ENCODE peak calls at places on chromosomes 2 and 18, in eight cellular contexts. One of them, this sample, is unnamed.

GRCh38 chr2:120767486-120768005 is 31.9 kb downstream of the GLI2 start:
- DNase-seq in NCI-H2029 treated with DMSO at 0.1 percent for 48 hours: no peak
- DNase-seq in bronchial epithelial cell: no peak
- DNase-seq in 8988T: no peak
- DNase-seq in T-helper 2 cell treated with Interferon-gamma antibody and Interleukin-4, amounts not matched to agents 5 μg/mL and 100 μg/mL, for 36 hours: no peak
- DNase-seq in tibial nerve: no peak
- DNase-seq in iPS DF 6.9: no peak
- DNase-seq in T follicular helper cell: no peak
- DNase-seq in this sample: no peak

GRCh38 chr2:231227309-231228162 is 29.1 kb downstream of the ARMC9 start:
- DNase-seq in NCI-H2029 treated with DMSO at 0.1 percent for 48 hours: peak
- DNase-seq in bronchial epithelial cell: peak
- DNase-seq in 8988T: peak
- DNase-seq in T-helper 2 cell treated with Interferon-gamma antibody and Interleukin-4, amounts not matched to agents 5 μg/mL and 100 μg/mL, for 36 hours: peak
- DNase-seq in tibial nerve: peak
- DNase-seq in iPS DF 6.9: peak
- DNase-seq in T follicular helper cell: peak
- DNase-seq in this sample: peak

GRCh38 chr18:21458322-21458721 is 142.2 kb downstream of the ESCO1 start:
- DNase-seq in NCI-H2029 treated with DMSO at 0.1 percent for 48 hours: no peak
- DNase-seq in bronchial epithelial cell: no peak
- DNase-seq in 8988T: no peak
- DNase-seq in T-helper 2 cell treated with Interferon-gamma antibody and Interleukin-4, amounts not matched to agents 5 μg/mL and 100 μg/mL, for 36 hours: no peak
- DNase-seq in tibial nerve: no peak
- DNase-seq in iPS DF 6.9: no peak
- DNase-seq in T follicular helper cell: no peak
- DNase-seq in this sample: no peak

GRCh38 chr18:74784791-74785190 is 187.1 kb downstream of the ZNF407 start:
- DNase-seq in NCI-H2029 treated with DMSO at 0.1 percent for 48 hours: peak
- DNase-seq in bronchial epithelial cell: no peak
- DNase-seq in 8988T: no peak
- DNase-seq in T-helper 2 cell treated with Interferon-gamma antibody and Interleukin-4, amounts not matched to agents 5 μg/mL and 100 μg/mL, for 36 hours: no peak
- DNase-seq in tibial nerve: no peak
- DNase-seq in iPS DF 6.9: no peak
- DNase-seq in T follicular helper cell: no peak
- DNase-seq in this sample: no peak

GRCh38 chr2:210072922-210073509 is 70.6 kb downstream of the RPE start:
- DNase-seq in NCI-H2029 treated with DMSO at 0.1 percent for 48 hours: peak
- DNase-seq in bronchial epithelial cell: peak
- DNase-seq in 8988T: no peak
- DNase-seq in T-helper 2 cell treated with Interferon-gamma antibody and Interleukin-4, amounts not matched to agents 5 μg/mL and 100 μg/mL, for 36 hours: no peak
- DNase-seq in tibial nerve: no peak
- DNase-seq in iPS DF 6.9: no peak
- DNase-seq in T follicular helper cell: no peak
- DNase-seq in this sample: peak

GRCh38 chr2:134683561-134684112 is 35.2 kb downstream of the TMEM163 start:
- DNase-seq in NCI-H2029 treated with DMSO at 0.1 percent for 48 hours: no peak
- DNase-seq in bronchial epithelial cell: peak
- DNase-seq in 8988T: no peak
- DNase-seq in T-helper 2 cell treated with Interferon-gamma antibody and Interleukin-4, amounts not matched to agents 5 μg/mL and 100 μg/mL, for 36 hours: peak
- DNase-seq in tibial nerve: no peak
- DNase-seq in iPS DF 6.9: no peak
- DNase-seq in T follicular helper cell: no peak
- DNase-seq in this sample: peak

GRCh38 chr2:101396352-101396717 is 9.0 kb upstream of the CREG2 start:
- DNase-seq in NCI-H2029 treated with DMSO at 0.1 percent for 48 hours: no peak
- DNase-seq in bronchial epithelial cell: peak
- DNase-seq in 8988T: no peak
- DNase-seq in T-helper 2 cell treated with Interferon-gamma antibody and Interleukin-4, amounts not matched to agents 5 μg/mL and 100 μg/mL, for 36 hours: no peak
- DNase-seq in tibial nerve: no peak
- DNase-seq in iPS DF 6.9: no peak
- DNase-seq in T follicular helper cell: no peak
- DNase-seq in this sample: peak

GRCh38 chr2:31534636-31535035 is 46.1 kb downstream of the SRD5A2 start:
- DNase-seq in NCI-H2029 treated with DMSO at 0.1 percent for 48 hours: no peak
- DNase-seq in bronchial epithelial cell: peak
- DNase-seq in 8988T: no peak
- DNase-seq in T-helper 2 cell treated with Interferon-gamma antibody and Interleukin-4, amounts not matched to agents 5 μg/mL and 100 μg/mL, for 36 hours: no peak
- DNase-seq in tibial nerve: no peak
- DNase-seq in iPS DF 6.9: no peak
- DNase-seq in T follicular helper cell: no peak
- DNase-seq in this sample: peak

GRCh38 chr2:160062283-160063005 is at the start of gene PLA2R1:
- DNase-seq in NCI-H2029 treated with DMSO at 0.1 percent for 48 hours: no peak
- DNase-seq in bronchial epithelial cell: peak
- DNase-seq in 8988T: peak
- DNase-seq in T-helper 2 cell treated with Interferon-gamma antibody and Interleukin-4, amounts not matched to agents 5 μg/mL and 100 μg/mL, for 36 hours: no peak
- DNase-seq in tibial nerve: peak
- DNase-seq in iPS DF 6.9: no peak
- DNase-seq in T follicular helper cell: no peak
- DNase-seq in this sample: peak

GRCh38 chr2:144686518-144687215 is 166.7 kb upstream of the ZEB2 start:
- DNase-seq in NCI-H2029 treated with DMSO at 0.1 percent for 48 hours: no peak
- DNase-seq in bronchial epithelial cell: no peak
- DNase-seq in 8988T: no peak
- DNase-seq in T-helper 2 cell treated with Interferon-gamma antibody and Interleukin-4, amounts not matched to agents 5 μg/mL and 100 μg/mL, for 36 hours: no peak
- DNase-seq in tibial nerve: no peak
- DNase-seq in iPS DF 6.9: no peak
- DNase-seq in T follicular helper cell: no peak
- DNase-seq in this sample: no peak

GRCh38 chr2:124626993-124627392 is 601.9 kb downstream of the CNTNAP5 start:
- DNase-seq in NCI-H2029 treated with DMSO at 0.1 percent for 48 hours: no peak
- DNase-seq in bronchial epithelial cell: no peak
- DNase-seq in 8988T: no peak
- DNase-seq in T-helper 2 cell treated with Interferon-gamma antibody and Interleukin-4, amounts not matched to agents 5 μg/mL and 100 μg/mL, for 36 hours: no peak
- DNase-seq in tibial nerve: no peak
- DNase-seq in iPS DF 6.9: no peak
- DNase-seq in T follicular helper cell: no peak
- DNase-seq in this sample: no peak

GRCh38 chr2:54560146-54560881 is 104.2 kb downstream of the SPTBN1 start:
- DNase-seq in NCI-H2029 treated with DMSO at 0.1 percent for 48 hours: no peak
- DNase-seq in bronchial epithelial cell: peak
- DNase-seq in 8988T: peak
- DNase-seq in T-helper 2 cell treated with Interferon-gamma antibody and Interleukin-4, amounts not matched to agents 5 μg/mL and 100 μg/mL, for 36 hours: peak
- DNase-seq in tibial nerve: peak
- DNase-seq in iPS DF 6.9: no peak
- DNase-seq in T follicular helper cell: no peak
- DNase-seq in this sample: peak

GRCh38 chr2:119383410-119384140 is 16.8 kb downstream of the DBI start:
- DNase-seq in NCI-H2029 treated with DMSO at 0.1 percent for 48 hours: peak
- DNase-seq in bronchial epithelial cell: no peak
- DNase-seq in 8988T: no peak
- DNase-seq in T-helper 2 cell treated with Interferon-gamma antibody and Interleukin-4, amounts not matched to agents 5 μg/mL and 100 μg/mL, for 36 hours: no peak
- DNase-seq in tibial nerve: no peak
- DNase-seq in iPS DF 6.9: no peak
- DNase-seq in T follicular helper cell: no peak
- DNase-seq in this sample: no peak

GRCh38 chr2:230666885-230667712 is 45.5 kb upstream of the CAB39 start:
- DNase-seq in NCI-H2029 treated with DMSO at 0.1 percent for 48 hours: no peak
- DNase-seq in bronchial epithelial cell: peak
- DNase-seq in 8988T: no peak
- DNase-seq in T-helper 2 cell treated with Interferon-gamma antibody and Interleukin-4, amounts not matched to agents 5 μg/mL and 100 μg/mL, for 36 hours: no peak
- DNase-seq in tibial nerve: no peak
- DNase-seq in iPS DF 6.9: no peak
- DNase-seq in T follicular helper cell: no peak
- DNase-seq in this sample: peak

GRCh38 chr18:2891526-2892431 is 45.0 kb downstream of the EMILIN2 start:
- DNase-seq in NCI-H2029 treated with DMSO at 0.1 percent for 48 hours: no peak
- DNase-seq in bronchial epithelial cell: no peak
- DNase-seq in 8988T: no peak
- DNase-seq in T-helper 2 cell treated with Interferon-gamma antibody and Interleukin-4, amounts not matched to agents 5 μg/mL and 100 μg/mL, for 36 hours: no peak
- DNase-seq in tibial nerve: no peak
- DNase-seq in iPS DF 6.9: no peak
- DNase-seq in T follicular helper cell: no peak
- DNase-seq in this sample: no peak

GRCh38 chr2:9097239-9097638 is 93.8 kb upstream of the MBOAT2 start:
- DNase-seq in NCI-H2029 treated with DMSO at 0.1 percent for 48 hours: no peak
- DNase-seq in bronchial epithelial cell: no peak
- DNase-seq in 8988T: no peak
- DNase-seq in T-helper 2 cell treated with Interferon-gamma antibody and Interleukin-4, amounts not matched to agents 5 μg/mL and 100 μg/mL, for 36 hours: no peak
- DNase-seq in tibial nerve: no peak
- DNase-seq in iPS DF 6.9: no peak
- DNase-seq in T follicular helper cell: no peak
- DNase-seq in this sample: no peak

GRCh38 chr2:112724611-112725525 is 4.0 kb downstream of the NT5DC4 start:
- DNase-seq in NCI-H2029 treated with DMSO at 0.1 percent for 48 hours: no peak
- DNase-seq in bronchial epithelial cell: no peak
- DNase-seq in 8988T: peak
- DNase-seq in T-helper 2 cell treated with Interferon-gamma antibody and Interleukin-4, amounts not matched to agents 5 μg/mL and 100 μg/mL, for 36 hours: no peak
- DNase-seq in tibial nerve: no peak
- DNase-seq in iPS DF 6.9: no peak
- DNase-seq in T follicular helper cell: no peak
- DNase-seq in this sample: no peak

GRCh38 chr2:181628590-181629585 is 28.0 kb downstream of the CERKL start:
- DNase-seq in NCI-H2029 treated with DMSO at 0.1 percent for 48 hours: no peak
- DNase-seq in bronchial epithelial cell: no peak
- DNase-seq in 8988T: no peak
- DNase-seq in T-helper 2 cell treated with Interferon-gamma antibody and Interleukin-4, amounts not matched to agents 5 μg/mL and 100 μg/mL, for 36 hours: no peak
- DNase-seq in tibial nerve: no peak
- DNase-seq in iPS DF 6.9: no peak
- DNase-seq in T follicular helper cell: no peak
- DNase-seq in this sample: no peak

GRCh38 chr2:396903-397302 is 109.0 kb upstream of the ALKAL2 start:
- DNase-seq in NCI-H2029 treated with DMSO at 0.1 percent for 48 hours: no peak
- DNase-seq in bronchial epithelial cell: no peak
- DNase-seq in 8988T: no peak
- DNase-seq in T-helper 2 cell treated with Interferon-gamma antibody and Interleukin-4, amounts not matched to agents 5 μg/mL and 100 μg/mL, for 36 hours: no peak
- DNase-seq in tibial nerve: no peak
- DNase-seq in iPS DF 6.9: no peak
- DNase-seq in T follicular helper cell: no peak
- DNase-seq in this sample: no peak

GRCh38 chr18:70280007-70280925 is 8.6 kb upstream of the SOCS6 start:
- DNase-seq in NCI-H2029 treated with DMSO at 0.1 percent for 48 hours: no peak
- DNase-seq in bronchial epithelial cell: peak
- DNase-seq in 8988T: no peak
- DNase-seq in T-helper 2 cell treated with Interferon-gamma antibody and Interleukin-4, amounts not matched to agents 5 μg/mL and 100 μg/mL, for 36 hours: no peak
- DNase-seq in tibial nerve: no peak
- DNase-seq in iPS DF 6.9: no peak
- DNase-seq in T follicular helper cell: no peak
- DNase-seq in this sample: peak

GRCh38 chr2:154588838-154589237 is 109.7 kb upstream of the KCNJ3 start:
- DNase-seq in NCI-H2029 treated with DMSO at 0.1 percent for 48 hours: no peak
- DNase-seq in bronchial epithelial cell: no peak
- DNase-seq in 8988T: no peak
- DNase-seq in T-helper 2 cell treated with Interferon-gamma antibody and Interleukin-4, amounts not matched to agents 5 μg/mL and 100 μg/mL, for 36 hours: no peak
- DNase-seq in tibial nerve: no peak
- DNase-seq in iPS DF 6.9: no peak
- DNase-seq in T follicular helper cell: no peak
- DNase-seq in this sample: no peak

GRCh38 chr2:55887906-55888625 is 35.5 kb downstream of the EFEMP1 start:
- DNase-seq in NCI-H2029 treated with DMSO at 0.1 percent for 48 hours: no peak
- DNase-seq in bronchial epithelial cell: peak
- DNase-seq in 8988T: no peak
- DNase-seq in T-helper 2 cell treated with Interferon-gamma antibody and Interleukin-4, amounts not matched to agents 5 μg/mL and 100 μg/mL, for 36 hours: no peak
- DNase-seq in tibial nerve: no peak
- DNase-seq in iPS DF 6.9: no peak
- DNase-seq in T follicular helper cell: no peak
- DNase-seq in this sample: peak

GRCh38 chr2:207692206-207693065 is 19.0 kb upstream of the CCNYL1 start:
- DNase-seq in NCI-H2029 treated with DMSO at 0.1 percent for 48 hours: no peak
- DNase-seq in bronchial epithelial cell: peak
- DNase-seq in 8988T: peak
- DNase-seq in T-helper 2 cell treated with Interferon-gamma antibody and Interleukin-4, amounts not matched to agents 5 μg/mL and 100 μg/mL, for 36 hours: peak
- DNase-seq in tibial nerve: peak
- DNase-seq in iPS DF 6.9: no peak
- DNase-seq in T follicular helper cell: peak
- DNase-seq in this sample: no peak

GRCh38 chr2:197450485-197450884 is 2.9 kb upstream of the COQ10B start:
- DNase-seq in NCI-H2029 treated with DMSO at 0.1 percent for 48 hours: peak
- DNase-seq in bronchial epithelial cell: no peak
- DNase-seq in 8988T: no peak
- DNase-seq in T-helper 2 cell treated with Interferon-gamma antibody and Interleukin-4, amounts not matched to agents 5 μg/mL and 100 μg/mL, for 36 hours: no peak
- DNase-seq in tibial nerve: no peak
- DNase-seq in iPS DF 6.9: no peak
- DNase-seq in T follicular helper cell: no peak
- DNase-seq in this sample: no peak

GRCh38 chr2:231334179-231334930 is 61.2 kb upstream of the B3GNT7 start:
- DNase-seq in NCI-H2029 treated with DMSO at 0.1 percent for 48 hours: no peak
- DNase-seq in bronchial epithelial cell: no peak
- DNase-seq in 8988T: no peak
- DNase-seq in T-helper 2 cell treated with Interferon-gamma antibody and Interleukin-4, amounts not matched to agents 5 μg/mL and 100 μg/mL, for 36 hours: no peak
- DNase-seq in tibial nerve: no peak
- DNase-seq in iPS DF 6.9: no peak
- DNase-seq in T follicular helper cell: no peak
- DNase-seq in this sample: no peak